ENCODE peak calls at places on chromosomes 5 and 9, in six cellular contexts. G is GOT3; D is activated gamma-delta T cell treated with anti-CD3 and anti-CD28 coated beads, Interleukin-2, amount 50 U/mL, for 16 hours; O is islet precursor cell; Z is GM12865; C is DMS 273 treated with DMSO at 0.1 percent for 48 hours. M is an unnamed sample.

GRCh38 chr5:161414896-161415295 is 131.6 kb downstream of the GABRB2 start:
- DNase-seq in O (no peak), D (no peak), G (no peak), Z (no peak), C (no peak), M (no peak)

GRCh38 chr5:173324115-173325001 is 3.9 kb downstream of the STC2 start:
- DNase-seq in C (peak; percentile 96), G (peak; percentile 16), O (no peak), Z (peak; percentile 74), D (no peak), M (no peak)

GRCh38 chr9:16671591-16672137 is 198.8 kb downstream of the BNC2 start:
- DNase-seq in C (peak; percentile 97), D (no peak), O (peak; percentile 54), Z (peak; percentile 47), G (no peak), M (no peak)

GRCh38 chr5:14908195-14908594 is 36.6 kb upstream of the ANKH start:
- DNase-seq in G (no peak), O (no peak), Z (no peak), C (peak; percentile 8), D (no peak), M (no peak)

GRCh38 chr9:4009006-4009511 is 290.8 kb downstream of the GLIS3 start:
- DNase-seq in C (no peak), Z (no peak), G (no peak), D (no peak), O (no peak), M (no peak)

GRCh38 chr5:102271759-102272158 is 24.3 kb downstream of the SLCO4C1 start:
- DNase-seq in D (no peak), G (no peak), Z (no peak), C (no peak), O (no peak), M (no peak)

GRCh38 chr9:30609713-30610112 is 1774.7 kb upstream of the ACO1 start:
- DNase-seq in Z (no peak), D (no peak), O (no peak), G (no peak), C (no peak), M (no peak)

GRCh38 chr5:85293139-85293785 is 908.6 kb upstream of the EDIL3 start:
- DNase-seq in D (no peak), Z (no peak), O (peak; percentile 50), C (no peak), G (no peak), M (no peak)